ENCODE peak calls at places on chromosomes 12 and 14, in five cellular contexts. I is psoas muscle; K is IMR-90; J is effector memory CD4-positive, alpha-beta T cell; Z is aorta. G is an unnamed sample. For H3K4me1, the result is how much of the 10 kb centered on the place peaks cover.

GRCh38 chr12:105083041-105083440 is 1.2 kb downstream of the ALDH1L2 start:
- DNase-seq in Z (no peak), I (no peak), K (no peak), J (no peak), G (no peak)

GRCh38 chr14:95037273-95037672 is 120.1 kb downstream of the DICER1 start:
- DNase-seq in I (no peak), Z (no peak), K (no peak), J (no peak), G (no peak)

GRCh38 chr12:93139028-93139665 is 210.1 kb upstream of the EEA1 start:
- DNase-seq in I (no peak), J (no peak), K (no peak), Z (no peak), G (no peak)

GRCh38 chr14:44453433-44454171 is 53.5 kb downstream of the FSCB start:
- DNase-seq in K (no peak), I (no peak), J (no peak), Z (no peak), G (no peak)

GRCh38 chr14:69270795-69271708 is 11.1 kb downstream of the GALNT16 start:
- DNase-seq in Z (no peak), J (no peak), K (peak), I (no peak), G (peak)

GRCh38 chr14:91496790-91497189 is 13.3 kb downstream of the PPP4R3A start:
- DNase-seq in I (no peak), K (no peak), Z (no peak), J (no peak), G (no peak)

GRCh38 chr14:46344327-46344937 is 307.1 kb downstream of the RPL10L start:
- DNase-seq in Z (no peak), J (no peak), K (no peak), I (no peak), G (no peak)

GRCh38 chr12:10511756-10512355 is 6.2 kb downstream of the EIF2S3B start:
- DNase-seq in Z (no peak), J (no peak), K (no peak), I (no peak), G (no peak)

GRCh38 chr14:67820428-67820881 is 876 bp downstream of the RAD51B start:
- DNase-seq in J (no peak), Z (no peak), K (peak), I (no peak), G (no peak)

GRCh38 chr12:779745-780734 is 27.7 kb downstream of the WNK1 start:
- DNase-seq in I (no peak), J (no peak), K (peak), Z (no peak), G (no peak)
- H3K4me1 ChIP-seq in I (half or more), J (under half), K (under half), Z (under half), G (under half)

GRCh38 chr14:90399541-90400444 is 3.0 kb downstream of the CALM1 start:
- DNase-seq in Z (peak), I (peak), J (peak), K (peak), G (peak)

GRCh38 chr14:90403065-90403464 is 6.2 kb downstream of the CALM1 start:
- DNase-seq in Z (no peak), I (no peak), J (no peak), K (no peak), G (no peak)

GRCh38 chr14:90398841-90399540 is 2.2 kb downstream of the CALM1 start:
- DNase-seq in K (no peak), I (no peak), J (no peak), Z (no peak), G (no peak)

GRCh38 chr14:90402009-90402408 is 5.2 kb downstream of the CALM1 start:
- DNase-seq in J (no peak), K (no peak), I (no peak), Z (no peak), G (no peak)

GRCh38 chr14:90400904-90401561 is 4.2 kb downstream of the CALM1 start:
- DNase-seq in I (no peak), Z (no peak), K (no peak), J (no peak), G (no peak)
- H3K27ac ChIP-seq in I (peak), Z (peak), K (no peak), J (no peak), G (peak)

GRCh38 chr14:75259510-75259855 is 19.1 kb upstream of the FOS start:
- DNase-seq in Z (no peak), K (peak), J (no peak), I (no peak), G (no peak)

GRCh38 chr14:75258803-75259509 is 19.7 kb upstream of the FOS start:
- DNase-seq in Z (peak), J (peak), I (peak), K (peak), G (peak)

GRCh38 chr14:75258079-75258802 is 20.4 kb upstream of the FOS start:
- DNase-seq in I (peak), K (peak), Z (no peak), J (no peak), G (no peak)

GRCh38 chr14:75254901-75255300 is 23.7 kb upstream of the FOS start:
- DNase-seq in K (no peak), J (no peak), I (no peak), Z (no peak), G (no peak)

GRCh38 chr14:75257241-75257640 is 21.4 kb upstream of the FOS start:
- DNase-seq in K (peak), I (no peak), J (no peak), Z (no peak), G (no peak)
- H3K4me1 ChIP-seq in K (under half), I (under half), J (under half), Z (under half), G (under half)

GRCh38 chr12:50581226-50582184 is 76.7 kb downstream of the DIP2B start:
- DNase-seq in Z (no peak), J (no peak), I (no peak), K (peak), G (no peak)
- H3K27ac ChIP-seq in Z (no peak), J (no peak), I (no peak), K (peak), G (no peak)

DNA sequence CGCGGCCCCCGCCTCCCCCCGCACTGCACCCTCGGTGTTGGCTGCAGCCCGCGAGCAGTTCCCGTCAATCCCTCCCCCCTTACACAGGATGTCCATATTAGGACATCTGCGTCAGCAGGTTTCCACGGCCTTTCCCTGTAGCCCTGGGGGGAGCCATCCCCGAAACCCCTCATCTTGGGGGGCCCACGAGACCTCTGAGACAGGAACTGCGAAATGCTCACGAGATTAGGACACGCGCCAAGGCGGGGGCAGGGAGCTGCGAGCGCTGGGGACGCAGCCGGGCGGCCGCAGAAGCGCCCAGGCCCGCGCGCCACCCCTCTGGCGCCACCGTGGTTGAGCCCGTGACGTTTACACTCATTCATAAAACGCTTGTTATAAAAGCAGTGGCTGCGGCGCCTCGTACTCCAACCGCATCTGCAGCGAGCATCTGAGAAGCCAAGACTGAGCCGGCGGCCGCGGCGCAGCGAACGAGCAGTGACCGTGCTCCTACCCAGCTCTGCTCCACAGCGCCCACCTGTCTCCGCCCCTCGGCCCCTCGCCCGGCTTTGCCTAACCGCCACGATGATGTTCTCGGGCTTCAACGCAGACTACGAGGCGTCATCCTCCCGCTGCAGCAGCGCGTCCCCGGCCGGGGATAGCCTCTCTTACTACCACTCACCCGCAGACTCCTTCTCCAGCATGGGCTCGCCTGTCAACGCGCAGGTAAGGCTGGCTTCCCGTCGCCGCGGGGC is at the start of gene FOS:
- DNase-seq in I (peak), K (peak), Z (peak), J (peak), G (peak)
- H3K4me1 ChIP-seq in I (under half), K (under half), Z (under half), J (under half), G (half or more)

DNA sequence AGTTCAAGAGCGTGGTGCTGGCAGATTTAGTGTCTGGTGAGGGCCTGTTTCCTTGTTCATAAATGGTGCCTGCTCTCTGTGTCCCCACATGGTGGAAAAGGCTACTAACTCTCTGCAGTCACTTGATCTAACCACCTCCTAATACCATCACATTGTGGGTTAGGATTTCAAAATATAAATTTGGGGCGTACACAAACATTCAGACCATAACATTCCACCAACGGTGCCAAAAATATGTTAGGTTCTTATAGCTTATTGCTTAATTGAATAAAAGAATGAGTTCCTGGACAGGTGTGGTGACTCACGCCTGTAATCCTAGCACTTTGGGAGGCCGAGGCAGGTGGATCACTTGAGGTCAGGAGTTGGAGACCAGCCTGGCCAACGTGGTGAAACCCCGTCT is 3.4 kb upstream of the DYRK2 start:
- DNase-seq in Z (no peak), I (no peak), J (no peak), K (no peak), G (no peak)
- H3K27ac ChIP-seq in Z (no peak), I (no peak), J (no peak), K (no peak), G (no peak)

GRCh38 chr12:34275129-34275528 is 252.8 kb downstream of the ALG10 start:
- DNase-seq in I (no peak), K (no peak), Z (no peak), J (no peak), G (no peak)
- H3K4me1 ChIP-seq in I (under half), K (under half), Z (under half), J (under half), G (under half)

GRCh38 chr14:77805703-77806102 is 5.8 kb downstream of the ADCK1 start:
- DNase-seq in J (no peak), Z (no peak), K (no peak), I (no peak), G (no peak)

GRCh38 chr14:77812028-77812427 is 12.1 kb downstream of the ADCK1 start:
- DNase-seq in Z (no peak), K (no peak), J (no peak), I (no peak), G (no peak)

GRCh38 chr14:77804592-77804991 is 4.7 kb downstream of the ADCK1 start:
- DNase-seq in Z (no peak), J (no peak), K (no peak), I (no peak), G (no peak)

GRCh38 chr14:77809011-77809410 is 9.1 kb downstream of the ADCK1 start:
- DNase-seq in J (no peak), Z (no peak), K (no peak), I (no peak), G (no peak)

GRCh38 chr14:77808250-77808649 is 8.3 kb downstream of the ADCK1 start:
- DNase-seq in K (no peak), I (no peak), J (no peak), Z (no peak), G (no peak)
- H3K27ac ChIP-seq in K (no peak), I (no peak), J (no peak), Z (no peak), G (no peak)

G was measured in heart right ventricle.